ENCODE peak calls at places on chromosomes 6 and 20, in ten cellular contexts. P, R, O, I, Y, H, Q, S, F and N are unnamed samples.

GRCh38 chr20:7629880-7630279 is 310.4 kb downstream of the HAO1 start:
- DNase-seq in O (no peak), H (no peak), Q (no peak), S (no peak), P (no peak), I (peak), Y (no peak), F (no peak), R (no peak), N (no peak)

GRCh38 chr6:148455674-148456559 is 113.3 kb downstream of the SASH1 start:
- DNase-seq in Q (no peak), I (no peak), O (no peak), R (no peak), F (no peak), P (peak), H (no peak), S (no peak), Y (no peak), N (no peak)

GRCh38 chr6:136173519-136174507 is 76.3 kb downstream of the MTFR2 start:
- DNase-seq in Y (no peak), Q (peak), H (no peak), F (peak), O (no peak), R (no peak), I (peak), P (no peak), S (no peak), N (peak)

GRCh38 chr20:44023515-44024371 is 109.1 kb downstream of the TOX2 start:
- DNase-seq in S (no peak), I (no peak), H (no peak), Q (no peak), F (peak), Y (no peak), O (no peak), P (no peak), R (no peak), N (no peak)

GRCh38 chr20:37880726-37881591 is 22.0 kb upstream of the VSTM2L start:
- DNase-seq in I (no peak), H (no peak), R (no peak), P (no peak), Q (no peak), F (no peak), Y (no peak), O (no peak), S (no peak), N (peak)

GRCh38 chr6:19399406-19399805 is 437.8 kb upstream of the ID4 start:
- DNase-seq in H (no peak), I (peak), P (no peak), O (no peak), Q (no peak), F (no peak), Y (no peak), R (no peak), S (no peak), N (peak)

GRCh38 chr6:28203201-28203600 is 21.9 kb upstream of the ZSCAN9 start:
- DNase-seq in P (no peak), R (no peak), F (no peak), Y (no peak), O (no peak), Q (no peak), H (no peak), I (no peak), S (no peak), N (no peak)

GRCh38 chr6:154284313-154284853 is 72.2 kb downstream of the IPCEF1 start:
- DNase-seq in F (no peak), R (no peak), I (no peak), Q (no peak), O (no peak), P (no peak), H (no peak), Y (no peak), S (no peak), N (no peak)

GRCh38 chr20:64173116-64173515 is 8.9 kb downstream of the MYT1 start:
- DNase-seq in S (no peak), I (no peak), P (no peak), F (no peak), O (no peak), Y (no peak), R (no peak), H (no peak), Q (no peak), N (no peak)

GRCh38 chr6:44542401-44543116 is 155.1 kb downstream of the CDC5L start:
- DNase-seq in O (no peak), S (no peak), R (no peak), I (no peak), Q (no peak), F (no peak), H (no peak), Y (no peak), P (no peak), N (no peak)

GRCh38 chr6:18400831-18401446 is 13.8 kb downstream of the RNF144B start:
- DNase-seq in H (no peak), P (no peak), R (no peak), Q (no peak), O (peak), F (no peak), Y (no peak), I (peak), S (peak), N (no peak)

GRCh38 chr6:84582997-84583396 is 181.4 kb downstream of the TBX18 start:
- DNase-seq in Q (no peak), P (no peak), Y (no peak), I (peak), O (no peak), F (no peak), H (no peak), S (no peak), R (no peak), N (no peak)

GRCh38 chr20:34621383-34622367 is 55.2 kb downstream of the PIGU start:
- DNase-seq in O (no peak), H (no peak), F (peak), Q (no peak), I (no peak), P (no peak), Y (no peak), R (no peak), S (no peak), N (peak)

GRCh38 chr6:111121789-111122350 is 34.6 kb downstream of the SLC16A10 start:
- DNase-seq in H (no peak), Q (no peak), F (no peak), O (no peak), I (no peak), S (no peak), R (no peak), Y (no peak), P (no peak), N (no peak)

GRCh38 chr6:106114492-106114891 is 28.4 kb downstream of the PRDM1 start:
- DNase-seq in H (no peak), Y (no peak), O (peak), S (no peak), I (no peak), P (no peak), F (no peak), R (no peak), Q (no peak), N (no peak)

GRCh38 chr20:46058656-46059281 is 29.8 kb downstream of the SLC12A5 start:
- DNase-seq in I (no peak), O (peak), R (no peak), F (no peak), S (no peak), Y (no peak), Q (no peak), H (no peak), P (no peak), N (no peak)

GRCh38 chr6:55379895-55380294 is 52.6 kb downstream of the GFRAL start:
- DNase-seq in H (no peak), Q (no peak), I (no peak), S (no peak), R (no peak), Y (no peak), P (no peak), F (no peak), O (no peak), N (peak)

GRCh38 chr6:141685416-141685815 is 447.3 kb upstream of the GJE1 start:
- DNase-seq in F (no peak), O (no peak), Y (no peak), I (peak), R (no peak), S (no peak), Q (no peak), H (no peak), P (no peak), N (peak)